ENCODE peak calls at places on chromosomes 6 and 20, in ten cellular contexts. D is HEK293T; Q is AG04450; R is effector CD4-positive, alpha-beta T cell; B is naive B cell; A is GDM1; C is G401; O is ovary; J is uterus; T is upper lobe of right lung. N is an unnamed sample.

GRCh38 chr6:13470240-13471140 is 16.9 kb downstream of the GFOD1 start:
- DNase-seq in O (no peak), B (no peak), Q (no peak), C (no peak), D (no peak), R (no peak), T (no peak), A (no peak), J (no peak), N (no peak)

GRCh38 chr6:113697642-113698410 is 159.3 kb upstream of the MARCKS start:
- DNase-seq in B (no peak), J (no peak), T (no peak), A (no peak), D (no peak), C (no peak), Q (peak), O (no peak), R (no peak), N (no peak)

GRCh38 chr20:51525241-51526104 is 17.0 kb downstream of the NFATC2 start:
- DNase-seq in Q (no peak), D (no peak), O (no peak), A (peak), B (peak), R (peak), J (no peak), T (no peak), C (no peak), N (peak)

GRCh38 chr6:128127650-128128049 is 226.8 kb upstream of the THEMIS start:
- DNase-seq in C (no peak), O (no peak), A (no peak), J (no peak), D (no peak), R (no peak), T (no peak), B (no peak), Q (no peak), N (no peak)

GRCh38 chr6:21785162-21785561 is 191.6 kb downstream of the SOX4 start:
- DNase-seq in J (no peak), O (no peak), C (no peak), R (no peak), A (no peak), Q (no peak), D (no peak), B (no peak), T (no peak), N (no peak)

GRCh38 chr20:36573103-36573797 is at the start of gene TGIF2:
- DNase-seq in D (peak), O (peak), J (peak), T (peak), A (peak), R (peak), B (peak), Q (peak), C (peak), N (peak)

GRCh38 chr6:73579851-73580246 is 59.0 kb upstream of the EEF1A1 start:
- DNase-seq in T (no peak), C (peak), D (peak), O (peak), R (no peak), J (peak), A (no peak), Q (peak), B (no peak), N (no peak)

GRCh38 chr20:36491901-36492617 is 49.3 kb upstream of the MYL9 start:
- DNase-seq in D (no peak), Q (no peak), T (no peak), J (no peak), B (peak), R (peak), O (peak), C (no peak), A (peak), N (no peak)

GRCh38 chr20:24766826-24767622 is 182.0 kb upstream of the CST7 start:
- DNase-seq in T (no peak), B (no peak), Q (no peak), J (no peak), C (no peak), R (no peak), O (no peak), A (no peak), D (no peak), N (no peak)

GRCh38 chr6:17038316-17038715 is 63.5 kb upstream of the STMND1 start:
- DNase-seq in C (no peak), A (no peak), B (no peak), J (no peak), O (no peak), D (no peak), T (no peak), Q (peak), R (no peak), N (no peak)

GRCh38 chr6:117919775-117920492 is 12.9 kb downstream of the SLC35F1 start:
- DNase-seq in A (no peak), Q (no peak), T (peak), D (peak), O (peak), R (no peak), C (peak), B (no peak), J (peak), N (no peak)

GRCh38 chr6:11094411-11094851 is 797 bp downstream of the SMIM13 start:
- DNase-seq in B (no peak), J (peak), R (peak), O (no peak), Q (no peak), A (peak), T (peak), C (peak), D (peak), N (peak)

GRCh38 chr20:41524980-41525613 is 93.1 kb downstream of the CHD6 start:
- DNase-seq in T (peak), Q (no peak), A (no peak), B (no peak), J (peak), C (peak), R (no peak), O (peak), D (no peak), N (peak)